ENCODE peak calls at places on chromosomes 4 and X, in ten cellular contexts. One of them, this sample, is unnamed.
A peak's percentile ranks its signal among the peaks of the same experiment; 100 is the strongest.

GRCh38 chr4:83961575-83961974 is 425.7 kb downstream of the GPAT3 start:
- DNase-seq in Peyer's patch: no peak
- DNase-seq in H9: no peak
- DNase-seq in CD4-positive, alpha-beta T cell: no peak
- DNase-seq in tibial nerve: no peak
- DNase-seq in lower leg skin: no peak
- DNase-seq in right atrium auricular region: no peak
- DNase-seq in left ventricle myocardium inferior: no peak
- DNase-seq in HL-60: no peak
- DNase-seq in mucosa of descending colon: no peak
- DNase-seq in this sample: no peak

GRCh38 chrX:355329-356050 is 31.2 kb downstream of the PPP2R3B start:
- DNase-seq in Peyer's patch: no peak
- DNase-seq in H9: no peak
- DNase-seq in CD4-positive, alpha-beta T cell: no peak
- DNase-seq in tibial nerve: no peak
- DNase-seq in lower leg skin: no peak
- DNase-seq in right atrium auricular region: no peak
- DNase-seq in left ventricle myocardium inferior: peak; percentile 4
- DNase-seq in HL-60: no peak
- DNase-seq in mucosa of descending colon: no peak
- DNase-seq in this sample: no peak

GRCh38 chrX:139890991-139891700 is 41.7 kb downstream of the ATP11C start:
- DNase-seq in Peyer's patch: no peak
- DNase-seq in H9: no peak
- DNase-seq in CD4-positive, alpha-beta T cell: no peak
- DNase-seq in tibial nerve: no peak
- DNase-seq in lower leg skin: no peak
- DNase-seq in right atrium auricular region: no peak
- DNase-seq in left ventricle myocardium inferior: no peak
- DNase-seq in HL-60: no peak
- DNase-seq in mucosa of descending colon: no peak
- DNase-seq in this sample: peak; percentile 30

GRCh38 chr4:73864365-73864764 is 4.8 kb upstream of the CXCL1 start:
- DNase-seq in Peyer's patch: no peak
- DNase-seq in H9: peak; percentile 55
- DNase-seq in CD4-positive, alpha-beta T cell: no peak
- DNase-seq in tibial nerve: no peak
- DNase-seq in lower leg skin: no peak
- DNase-seq in right atrium auricular region: no peak
- DNase-seq in left ventricle myocardium inferior: no peak
- DNase-seq in HL-60: peak; percentile 34
- DNase-seq in mucosa of descending colon: no peak
- DNase-seq in this sample: no peak

GRCh38 chr4:5395781-5396180 is 312.6 kb downstream of the EVC2 start:
- DNase-seq in Peyer's patch: no peak
- DNase-seq in H9: no peak
- DNase-seq in CD4-positive, alpha-beta T cell: no peak
- DNase-seq in tibial nerve: no peak
- DNase-seq in lower leg skin: no peak
- DNase-seq in right atrium auricular region: no peak
- DNase-seq in left ventricle myocardium inferior: no peak
- DNase-seq in HL-60: no peak
- DNase-seq in mucosa of descending colon: no peak
- DNase-seq in this sample: no peak

GRCh38 chrX:68710870-68711576 is 63.6 kb downstream of the STARD8 start:
- DNase-seq in Peyer's patch: no peak
- DNase-seq in H9: peak; percentile 73
- DNase-seq in CD4-positive, alpha-beta T cell: no peak
- DNase-seq in tibial nerve: peak; percentile 28
- DNase-seq in lower leg skin: no peak
- DNase-seq in right atrium auricular region: no peak
- DNase-seq in left ventricle myocardium inferior: no peak
- DNase-seq in HL-60: no peak
- DNase-seq in mucosa of descending colon: no peak
- DNase-seq in this sample: peak; percentile 12

GRCh38 chr4:56112377-56112776 is 163.6 kb downstream of the CEP135 start:
- DNase-seq in Peyer's patch: no peak
- DNase-seq in H9: no peak
- DNase-seq in CD4-positive, alpha-beta T cell: no peak
- DNase-seq in tibial nerve: no peak
- DNase-seq in lower leg skin: no peak
- DNase-seq in right atrium auricular region: no peak
- DNase-seq in left ventricle myocardium inferior: no peak
- DNase-seq in HL-60: no peak
- DNase-seq in mucosa of descending colon: no peak
- DNase-seq in this sample: no peak

GRCh38 chr4:25862411-25863346 is at the start of gene SEL1L3:
- DNase-seq in Peyer's patch: peak; percentile 80
- DNase-seq in H9: peak; percentile 68
- DNase-seq in CD4-positive, alpha-beta T cell: peak; percentile 31
- DNase-seq in tibial nerve: no peak
- DNase-seq in lower leg skin: no peak
- DNase-seq in right atrium auricular region: no peak
- DNase-seq in left ventricle myocardium inferior: peak; percentile 29
- DNase-seq in HL-60: no peak
- DNase-seq in mucosa of descending colon: peak; percentile 88
- DNase-seq in this sample: no peak

GRCh38 chr4:140018931-140019618 is 134.9 kb downstream of the MAML3 start:
- DNase-seq in Peyer's patch: no peak
- DNase-seq in H9: no peak
- DNase-seq in CD4-positive, alpha-beta T cell: no peak
- DNase-seq in tibial nerve: no peak
- DNase-seq in lower leg skin: no peak
- DNase-seq in right atrium auricular region: no peak
- DNase-seq in left ventricle myocardium inferior: no peak
- DNase-seq in HL-60: no peak
- DNase-seq in mucosa of descending colon: no peak
- DNase-seq in this sample: no peak

GRCh38 chr4:8038702-8039251 is 99.1 kb upstream of the AFAP1 start:
- DNase-seq in Peyer's patch: no peak
- DNase-seq in H9: no peak
- DNase-seq in CD4-positive, alpha-beta T cell: no peak
- DNase-seq in tibial nerve: no peak
- DNase-seq in lower leg skin: no peak
- DNase-seq in right atrium auricular region: no peak
- DNase-seq in left ventricle myocardium inferior: no peak
- DNase-seq in HL-60: no peak
- DNase-seq in mucosa of descending colon: no peak
- DNase-seq in this sample: no peak

GRCh38 chr4:173287486-173287885 is 46.7 kb downstream of the HMGB2 start:
- DNase-seq in Peyer's patch: no peak
- DNase-seq in H9: no peak
- DNase-seq in CD4-positive, alpha-beta T cell: no peak
- DNase-seq in tibial nerve: no peak
- DNase-seq in lower leg skin: no peak
- DNase-seq in right atrium auricular region: no peak
- DNase-seq in left ventricle myocardium inferior: no peak
- DNase-seq in HL-60: no peak
- DNase-seq in mucosa of descending colon: no peak
- DNase-seq in this sample: no peak

GRCh38 chr4:7210818-7211217 is 18.5 kb downstream of the SORCS2 start:
- DNase-seq in Peyer's patch: no peak
- DNase-seq in H9: no peak
- DNase-seq in CD4-positive, alpha-beta T cell: no peak
- DNase-seq in tibial nerve: no peak
- DNase-seq in lower leg skin: no peak
- DNase-seq in right atrium auricular region: no peak
- DNase-seq in left ventricle myocardium inferior: no peak
- DNase-seq in HL-60: no peak
- DNase-seq in mucosa of descending colon: no peak
- DNase-seq in this sample: peak; percentile 51

DNA sequence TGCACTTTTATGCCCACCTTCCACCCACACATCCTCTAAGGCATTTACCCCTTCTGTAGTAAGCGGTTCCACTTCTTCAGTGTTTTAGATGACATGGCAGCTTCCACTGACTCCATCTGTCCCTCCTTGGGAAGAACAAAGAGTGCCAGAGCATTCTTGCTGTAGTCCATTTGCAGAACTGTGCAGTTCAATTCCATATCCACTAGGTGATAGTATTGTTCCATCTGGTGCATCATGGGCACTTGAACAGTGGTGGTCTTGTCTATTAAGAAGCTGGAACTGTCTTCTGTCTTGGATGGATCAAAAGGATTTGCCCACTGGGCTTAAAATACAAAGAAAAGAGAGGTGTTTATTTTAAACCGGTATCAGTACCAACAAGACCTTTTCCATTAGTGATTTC is 3.5 kb downstream of the SERPINA7 start:
- DNase-seq in Peyer's patch: no peak
- DNase-seq in H9: no peak
- DNase-seq in CD4-positive, alpha-beta T cell: no peak
- DNase-seq in tibial nerve: no peak
- DNase-seq in lower leg skin: no peak
- DNase-seq in right atrium auricular region: no peak
- DNase-seq in left ventricle myocardium inferior: no peak
- DNase-seq in HL-60: no peak
- DNase-seq in mucosa of descending colon: no peak
- DNase-seq in this sample: no peak
- TF ChIP-seq CTCF in Peyer's patch: no peak
- TF ChIP-seq CTCF in H9: peak; percentile 48
- TF ChIP-seq CTCF in CD4-positive, alpha-beta T cell: no peak
- TF ChIP-seq CTCF in tibial nerve: no peak
- TF ChIP-seq CTCF in lower leg skin: no peak
- TF ChIP-seq CTCF in right atrium auricular region: peak; percentile 23
- TF ChIP-seq CTCF in left ventricle myocardium inferior: peak; percentile 26
- TF ChIP-seq CTCF in HL-60: no peak
- TF ChIP-seq CTCF in mucosa of descending colon: no peak
- TF ChIP-seq CTCF in this sample: no peak

GRCh38 chr4:127810551-127810950 is 28.4 kb downstream of the HSPA4L start:
- DNase-seq in Peyer's patch: no peak
- DNase-seq in H9: no peak
- DNase-seq in CD4-positive, alpha-beta T cell: no peak
- DNase-seq in tibial nerve: no peak
- DNase-seq in lower leg skin: no peak
- DNase-seq in right atrium auricular region: no peak
- DNase-seq in left ventricle myocardium inferior: no peak
- DNase-seq in HL-60: no peak
- DNase-seq in mucosa of descending colon: no peak
- DNase-seq in this sample: no peak

DNA sequence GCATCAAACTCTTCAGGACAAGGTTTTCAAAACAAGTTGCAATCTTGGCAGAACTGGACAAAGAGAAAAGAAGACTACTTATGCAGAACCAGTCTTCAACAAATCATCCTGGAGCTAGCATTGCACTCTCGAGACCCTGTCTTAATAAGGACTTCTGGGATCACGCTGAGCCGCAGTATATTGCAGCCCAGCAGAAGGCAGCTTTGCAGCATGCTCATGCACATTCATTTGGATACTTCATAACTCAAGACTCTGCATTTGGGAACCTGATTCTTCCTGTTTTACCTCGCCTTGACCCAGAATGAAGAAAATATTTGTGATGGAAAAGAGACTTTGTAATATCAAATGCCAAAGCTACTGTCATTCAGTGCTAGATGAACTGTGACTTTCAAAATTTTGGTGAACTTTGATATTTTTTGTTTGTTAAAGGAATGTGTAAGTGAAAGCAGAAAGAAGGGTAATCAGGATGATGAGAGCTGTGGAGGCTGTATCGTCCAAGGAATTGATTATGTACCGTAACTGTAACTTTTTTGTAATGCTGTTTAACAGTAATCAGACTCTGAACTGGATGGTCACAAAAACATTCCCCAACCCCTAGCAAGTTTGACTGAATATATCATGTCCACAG is 27.2 kb downstream of the HSPA4L start:
- DNase-seq in Peyer's patch: no peak
- DNase-seq in H9: no peak
- DNase-seq in CD4-positive, alpha-beta T cell: no peak
- DNase-seq in tibial nerve: no peak
- DNase-seq in lower leg skin: no peak
- DNase-seq in right atrium auricular region: no peak
- DNase-seq in left ventricle myocardium inferior: no peak
- DNase-seq in HL-60: no peak
- DNase-seq in mucosa of descending colon: no peak
- DNase-seq in this sample: no peak
- TF ChIP-seq CTCF in Peyer's patch: no peak
- TF ChIP-seq CTCF in H9: no peak
- TF ChIP-seq CTCF in CD4-positive, alpha-beta T cell: no peak
- TF ChIP-seq CTCF in tibial nerve: no peak
- TF ChIP-seq CTCF in lower leg skin: no peak
- TF ChIP-seq CTCF in right atrium auricular region: no peak
- TF ChIP-seq CTCF in left ventricle myocardium inferior: no peak
- TF ChIP-seq CTCF in HL-60: no peak
- TF ChIP-seq CTCF in mucosa of descending colon: no peak
- TF ChIP-seq CTCF in this sample: peak; percentile 26

GRCh38 chr4:686371-687040 is 2.4 kb downstream of the SLC49A3 start:
- DNase-seq in Peyer's patch: no peak
- DNase-seq in H9: peak; percentile 31
- DNase-seq in CD4-positive, alpha-beta T cell: no peak
- DNase-seq in tibial nerve: no peak
- DNase-seq in lower leg skin: no peak
- DNase-seq in right atrium auricular region: no peak
- DNase-seq in left ventricle myocardium inferior: no peak
- DNase-seq in HL-60: no peak
- DNase-seq in mucosa of descending colon: peak; percentile 59
- DNase-seq in this sample: no peak
- TF ChIP-seq CTCF in Peyer's patch: no peak
- TF ChIP-seq CTCF in H9: no peak
- TF ChIP-seq CTCF in CD4-positive, alpha-beta T cell: no peak
- TF ChIP-seq CTCF in tibial nerve: no peak
- TF ChIP-seq CTCF in lower leg skin: no peak
- TF ChIP-seq CTCF in right atrium auricular region: no peak
- TF ChIP-seq CTCF in left ventricle myocardium inferior: no peak
- TF ChIP-seq CTCF in HL-60: no peak
- TF ChIP-seq CTCF in mucosa of descending colon: no peak
- TF ChIP-seq CTCF in this sample: no peak

DNA sequence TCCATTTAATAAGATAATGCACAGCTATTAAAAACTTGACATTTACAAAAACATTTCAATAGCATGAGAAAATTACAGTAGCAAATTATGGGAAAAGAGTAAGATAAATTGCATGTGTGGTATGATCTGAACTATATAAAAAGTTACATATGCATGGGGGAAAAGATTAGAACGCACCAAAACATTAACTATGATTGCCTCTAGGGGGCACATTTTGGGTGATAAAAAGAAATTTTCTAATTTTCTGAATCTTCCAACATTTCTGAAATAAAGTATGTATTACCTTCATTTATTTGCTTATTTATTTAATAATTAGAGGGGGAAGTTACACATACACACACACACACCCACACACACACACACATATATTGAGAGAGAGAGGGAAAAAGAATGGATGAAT is 19.6 kb upstream of the KDM5C start:
- DNase-seq in Peyer's patch: no peak
- DNase-seq in H9: no peak
- DNase-seq in CD4-positive, alpha-beta T cell: no peak
- DNase-seq in tibial nerve: no peak
- DNase-seq in lower leg skin: no peak
- DNase-seq in right atrium auricular region: no peak
- DNase-seq in left ventricle myocardium inferior: no peak
- DNase-seq in HL-60: no peak
- DNase-seq in mucosa of descending colon: no peak
- DNase-seq in this sample: no peak
- TF ChIP-seq CTCF in Peyer's patch: no peak
- TF ChIP-seq CTCF in H9: peak; percentile 50
- TF ChIP-seq CTCF in CD4-positive, alpha-beta T cell: no peak
- TF ChIP-seq CTCF in tibial nerve: no peak
- TF ChIP-seq CTCF in lower leg skin: no peak
- TF ChIP-seq CTCF in right atrium auricular region: peak; percentile 27
- TF ChIP-seq CTCF in left ventricle myocardium inferior: peak; percentile 10
- TF ChIP-seq CTCF in HL-60: no peak
- TF ChIP-seq CTCF in mucosa of descending colon: no peak
- TF ChIP-seq CTCF in this sample: peak; percentile 36